ENCODE peak calls at places on chromosomes 11 and 22, in seven cellular contexts. N, A, Y, E, D, L and C are unnamed samples.

GRCh38 chr22:40451230-40451629 is 80.8 kb downstream of the SGSM3 start:
- DNase-seq in L (no peak), A (no peak), N (no peak), E (no peak), D (no peak), Y (no peak), C (no peak)

GRCh38 chr22:32423664-32424063 is 11.6 kb upstream of the RTCB start:
- DNase-seq in L (no peak), D (no peak), N (no peak), A (no peak), E (no peak), Y (no peak), C (no peak)

GRCh38 chr11:2782769-2783168 is 83.0 kb upstream of the KCNQ1OT1 start:
- DNase-seq in E (no peak), D (no peak), L (no peak), A (no peak), N (no peak), Y (no peak), C (no peak)

GRCh38 chr22:46971141-46971775 is 208.8 kb downstream of the TBC1D22A start:
- DNase-seq in N (peak), Y (no peak), L (peak), E (peak), A (peak), D (no peak), C (no peak)

GRCh38 chr22:23029521-23030228 is 40.6 kb upstream of the GNAZ start:
- DNase-seq in N (peak), A (no peak), L (no peak), D (no peak), E (no peak), Y (no peak), C (no peak)

GRCh38 chr11:29268733-29269132 is 748.1 kb downstream of the KCNA4 start:
- DNase-seq in A (no peak), E (no peak), N (no peak), D (no peak), L (no peak), Y (no peak), C (no peak)

GRCh38 chr11:18270102-18270501 is 4.0 kb downstream of the SAA1 start:
- DNase-seq in N (no peak), E (no peak), L (no peak), D (no peak), A (no peak), Y (no peak), C (no peak)

GRCh38 chr11:62251698-62252097 is 9.7 kb downstream of the SCGB1D2 start:
- DNase-seq in D (no peak), Y (no peak), L (no peak), N (no peak), A (no peak), E (no peak), C (no peak)

GRCh38 chr11:15975742-15976141 is 380.6 kb downstream of the SOX6 start:
- DNase-seq in Y (no peak), D (no peak), A (no peak), E (no peak), N (no peak), L (no peak), C (no peak)

GRCh38 chr11:128686745-128687177 is 7.1 kb upstream of the FLI1 start:
- DNase-seq in D (no peak), N (peak), Y (no peak), A (peak), L (peak), E (peak), C (peak)

GRCh38 chr22:24996420-24996952 is 44.0 kb downstream of the KIAA1671 start:
- DNase-seq in A (no peak), L (peak), D (peak), E (peak), Y (peak), N (peak), C (peak)

GRCh38 chr11:17476317-17477083 is at the start of gene ABCC8:
- DNase-seq in L (no peak), A (no peak), E (no peak), Y (no peak), D (no peak), N (peak), C (peak)

GRCh38 chr22:44181033-44181911 is 547 bp downstream of the PARVG start:
- DNase-seq in A (no peak), N (no peak), E (peak), Y (no peak), L (no peak), D (no peak), C (no peak)

GRCh38 chr11:110573411-110573810 is 138.8 kb downstream of the ARHGAP20 start:
- DNase-seq in L (no peak), A (no peak), D (no peak), Y (no peak), N (no peak), E (no peak), C (no peak)

DNA sequence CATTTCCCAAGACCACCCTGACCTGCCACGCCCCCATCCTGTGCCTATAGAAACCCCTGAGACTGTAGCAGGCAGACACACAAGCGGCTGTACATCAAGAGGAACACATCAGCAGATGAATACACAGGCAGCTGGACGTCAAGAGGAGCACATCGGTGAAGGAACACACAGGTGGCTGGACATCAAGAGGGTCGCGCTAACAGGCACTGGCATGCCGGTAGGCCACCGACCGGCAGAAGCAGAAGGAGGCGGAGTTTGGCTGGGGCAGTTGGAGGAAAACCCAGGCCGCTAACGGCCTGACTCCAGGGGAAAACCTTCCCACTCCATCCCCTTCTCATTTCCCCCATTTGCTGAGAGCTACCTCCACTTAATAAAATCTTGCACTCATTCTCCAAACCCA is 5.4 kb upstream of the IPO7 start:
- DNase-seq in Y (no peak), L (no peak), D (no peak), E (no peak), A (no peak), N (no peak), C (peak)
- H2BK120ac ChIP-seq in Y (no peak), L (no peak), D (no peak), E (no peak), A (no peak), N (no peak), C (no peak)

DNA sequence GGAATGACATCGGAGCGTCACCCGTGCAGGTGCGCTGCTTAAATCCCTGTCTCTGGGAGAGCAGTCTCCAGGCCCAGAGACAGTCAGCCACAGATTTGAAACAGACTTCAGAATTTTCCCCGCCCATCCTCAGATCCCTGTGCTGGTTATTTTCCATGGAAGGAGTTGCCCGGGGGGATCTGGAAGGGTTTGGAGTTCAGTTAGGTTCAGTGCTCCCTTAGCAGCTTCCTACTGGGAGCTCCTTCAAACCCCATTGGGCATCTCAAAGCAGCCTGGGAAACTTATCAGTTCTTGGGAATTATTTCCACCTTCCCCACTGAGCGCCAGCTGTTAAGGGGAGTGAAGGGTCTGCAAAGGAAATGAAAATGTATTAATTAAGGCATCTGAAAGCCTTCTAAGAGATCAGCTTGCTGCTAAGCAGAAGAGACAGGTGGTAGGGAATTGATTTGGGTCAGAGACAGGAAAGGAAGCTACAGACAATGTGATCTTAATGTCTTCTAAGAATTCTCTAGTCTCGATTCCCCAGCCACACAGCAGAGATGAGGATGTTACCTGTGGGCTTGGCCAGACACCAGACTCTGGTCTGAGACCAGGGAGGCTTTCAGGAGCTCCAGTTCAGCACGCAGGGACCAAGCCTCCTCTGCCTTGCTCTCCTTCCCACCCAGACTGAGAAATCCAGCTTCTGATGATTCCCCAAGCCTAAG is 106.2 kb upstream of the TBCEL start:
- DNase-seq in Y (no peak), D (no peak), E (peak), A (no peak), L (no peak), N (peak), C (no peak)
- H2BK120ac ChIP-seq in Y (no peak), D (no peak), E (no peak), A (no peak), L (no peak), N (no peak), C (no peak)

DNA sequence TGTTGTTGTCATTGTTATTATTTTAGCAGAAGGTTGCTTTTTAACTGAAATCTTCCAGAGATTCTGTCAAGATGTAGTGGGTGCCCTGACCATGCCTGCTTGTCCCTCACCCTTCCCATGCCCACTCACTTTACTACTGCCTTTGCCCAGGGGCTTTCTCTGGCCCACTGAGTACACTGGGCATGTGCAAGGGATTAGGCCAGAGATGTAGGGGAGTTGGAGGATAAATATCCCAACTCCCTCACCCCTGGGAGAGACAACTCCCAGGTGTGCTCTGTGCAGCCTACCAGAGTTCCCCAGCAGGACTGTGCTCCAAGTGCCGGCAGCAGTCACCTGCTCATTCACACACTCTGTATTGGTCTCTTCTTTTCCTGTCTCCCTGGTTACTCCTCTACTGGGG is 559.1 kb downstream of the MIAT start:
- DNase-seq in E (no peak), D (no peak), Y (no peak), A (no peak), N (no peak), L (no peak), C (no peak)
- H2BK120ac ChIP-seq in E (no peak), D (no peak), Y (no peak), A (no peak), N (no peak), L (peak), C (no peak)

GRCh38 chr11:65165847-65166317 is 4.2 kb upstream of the SPDYC start:
- DNase-seq in E (no peak), N (no peak), L (no peak), Y (no peak), D (no peak), A (no peak), C (no peak)
- H2BK120ac ChIP-seq in E (no peak), N (no peak), L (no peak), Y (no peak), D (no peak), A (peak), C (no peak)

DNA sequence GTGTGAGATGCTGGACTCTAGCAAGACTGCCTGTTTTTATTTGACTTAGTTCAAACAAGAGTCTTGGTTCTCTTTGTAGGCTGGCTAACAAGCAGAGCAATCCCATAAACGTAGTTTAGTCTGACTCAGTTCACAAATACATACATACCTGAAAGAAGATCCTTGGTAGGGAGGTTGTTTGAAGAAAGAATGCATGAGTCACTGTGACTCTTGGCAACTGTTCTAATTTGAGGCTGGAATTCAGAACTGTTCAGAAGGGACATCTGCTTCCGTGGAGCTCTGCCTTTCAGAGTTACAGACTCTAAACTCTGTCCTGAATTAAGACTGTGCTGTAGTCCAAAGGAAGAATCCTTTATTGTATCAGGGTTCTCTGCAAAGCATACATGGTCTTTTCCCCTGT is 32.2 kb downstream of the C2CD3 start:
- DNase-seq in L (peak), A (peak), Y (peak), E (peak), N (peak), D (no peak), C (no peak)
- H2BK120ac ChIP-seq in L (no peak), A (peak), Y (no peak), E (no peak), N (no peak), D (no peak), C (no peak)

GRCh38 chr11:57491371-57492061 is 24.0 kb downstream of the SLC43A1 start:
- DNase-seq in D (no peak), L (no peak), N (peak), E (no peak), A (no peak), Y (peak), C (peak)
- H2BK120ac ChIP-seq in D (no peak), L (no peak), N (no peak), E (no peak), A (no peak), Y (no peak), C (no peak)

DNA sequence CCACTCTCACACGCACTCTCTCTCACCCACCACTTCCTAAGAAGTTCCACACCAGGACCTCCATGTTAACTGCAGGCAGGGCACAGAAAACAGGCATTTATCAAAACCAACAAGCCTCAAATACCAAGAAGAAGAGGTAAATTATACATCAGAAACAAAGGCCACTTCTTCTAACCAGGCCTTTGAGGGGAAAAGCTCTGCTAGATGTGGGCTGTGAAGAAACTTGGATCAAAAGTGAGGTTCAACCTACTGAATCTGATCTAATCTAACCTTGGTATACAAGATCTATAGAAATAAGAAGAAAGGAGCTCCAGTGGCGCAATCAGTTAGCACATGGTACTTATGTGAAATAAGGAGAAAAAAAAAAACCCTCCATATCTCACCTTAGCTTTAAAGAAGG is 91.9 kb downstream of the FAM168A start:
- DNase-seq in N (no peak), Y (no peak), D (no peak), L (no peak), E (no peak), A (no peak), C (no peak)
- H2BK120ac ChIP-seq in N (no peak), Y (no peak), D (no peak), L (no peak), E (no peak), A (no peak), C (no peak)

GRCh38 chr11:7143908-7144307 is 55.1 kb downstream of the RBMXL2 start:
- DNase-seq in A (peak), E (peak), L (peak), Y (peak), N (peak), D (no peak), C (no peak)
- H2BK120ac ChIP-seq in A (no peak), E (no peak), L (no peak), Y (no peak), N (no peak), D (no peak), C (no peak)

DNA sequence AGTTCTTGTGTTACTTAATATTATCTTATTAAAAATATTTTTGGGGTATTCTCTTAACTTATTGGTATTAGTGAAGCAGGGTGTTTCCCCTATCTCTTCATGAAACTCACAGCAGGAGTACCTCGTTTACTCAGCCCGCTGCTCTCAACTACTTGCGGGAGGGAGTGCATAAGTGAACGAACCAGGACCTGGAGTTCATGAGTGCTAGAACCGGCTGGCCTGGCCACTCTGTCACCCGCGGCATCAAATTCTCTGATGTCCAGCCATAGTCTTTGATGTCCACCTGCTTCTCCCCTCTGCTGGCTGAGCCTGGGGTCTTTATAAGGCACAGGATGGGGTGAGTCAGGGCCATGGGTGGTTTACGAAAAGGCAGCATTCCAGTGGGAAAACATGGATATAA is 216.7 kb upstream of the ANO5 start:
- DNase-seq in E (no peak), D (no peak), N (no peak), Y (no peak), A (no peak), L (no peak), C (no peak)
- H2BK120ac ChIP-seq in E (no peak), D (no peak), N (no peak), Y (no peak), A (no peak), L (no peak), C (no peak)

GRCh38 chr22:26439559-26439958 is 10.5 kb downstream of the ASPHD2 start:
- DNase-seq in A (no peak), L (no peak), N (no peak), E (no peak), Y (no peak), D (no peak), C (no peak)

GRCh38 chr22:26435327-26436093 is 6.5 kb downstream of the ASPHD2 start:
- DNase-seq in N (no peak), A (no peak), D (no peak), E (no peak), Y (no peak), L (no peak), C (no peak)

GRCh38 chr22:26433805-26434204 is 4.7 kb downstream of the ASPHD2 start:
- DNase-seq in L (no peak), D (no peak), E (no peak), A (no peak), Y (no peak), N (no peak), C (no peak)

GRCh38 chr22:26438006-26438405 is 8.9 kb downstream of the ASPHD2 start:
- DNase-seq in A (no peak), E (no peak), D (no peak), L (no peak), Y (no peak), N (no peak), C (no peak)

DNA sequence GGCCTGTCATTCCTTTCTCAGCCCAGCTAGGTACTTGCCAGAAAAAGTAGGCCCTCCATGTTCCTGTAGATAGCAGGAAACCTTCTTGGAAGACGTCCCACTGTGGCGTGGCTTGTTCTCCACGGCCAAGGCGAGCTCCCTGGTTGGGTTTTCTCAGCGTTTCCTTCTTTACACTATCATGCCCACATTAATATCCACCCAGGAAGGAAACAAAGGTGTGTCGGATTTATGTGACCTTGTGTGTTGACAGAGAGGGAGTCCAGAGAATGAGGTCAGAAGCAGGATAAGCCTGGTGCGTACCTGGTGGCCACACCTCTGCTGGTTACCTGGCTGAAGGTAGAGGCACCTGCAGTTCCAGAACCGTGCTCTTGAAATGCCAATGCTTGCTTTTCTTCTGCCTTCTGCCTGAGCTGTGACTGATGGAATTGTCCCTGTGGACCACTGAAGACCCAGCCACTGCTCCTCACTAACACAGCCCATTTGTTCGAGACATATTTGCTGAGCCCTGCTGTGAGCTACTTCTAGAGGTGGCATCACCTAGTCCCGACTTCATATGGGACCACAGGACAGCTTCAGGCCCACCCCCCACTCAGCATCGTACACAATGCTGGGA is 7.9 kb downstream of the ASPHD2 start:
- DNase-seq in A (no peak), Y (no peak), E (peak), N (no peak), D (no peak), L (no peak), C (no peak)
- H2BK120ac ChIP-seq in A (no peak), Y (no peak), E (no peak), N (no peak), D (no peak), L (no peak), C (no peak)